ENCODE peak calls at places on chromosomes 13 and 19, in nine cellular contexts. One of them, this sample, is unnamed.

GRCh38 chr19:925087-925911 is 536 bp upstream of the ARID3A start:
- DNase-seq in stimulated activated CD4-positive, alpha-beta T cell treated with anti-CD3 and anti-CD28 coated beads, TNF-alpha, amount 100 ng/mL, for 1 hour: peak
- DNase-seq in SK-N-MC: peak
- DNase-seq in neural progenitor cell: peak
- DNase-seq in activated naive CD8-positive, alpha-beta T cell treated with anti-CD3 and anti-CD28 coated beads, Interleukin-2, amount 50 U/mL, for 24 hours: peak
- DNase-seq in posterior cingulate gyrus: peak
- DNase-seq in GM04504: peak
- DNase-seq in CD8-positive, alpha-beta memory T cell: peak
- DNase-seq in neural crest cell: peak
- DNase-seq in this sample: peak

GRCh38 chr13:99384468-99384867 is 77.3 kb upstream of the GPR183 start:
- DNase-seq in stimulated activated CD4-positive, alpha-beta T cell treated with anti-CD3 and anti-CD28 coated beads, TNF-alpha, amount 100 ng/mL, for 1 hour: no peak
- DNase-seq in SK-N-MC: peak
- DNase-seq in neural progenitor cell: no peak
- DNase-seq in activated naive CD8-positive, alpha-beta T cell treated with anti-CD3 and anti-CD28 coated beads, Interleukin-2, amount 50 U/mL, for 24 hours: peak
- DNase-seq in posterior cingulate gyrus: no peak
- DNase-seq in GM04504: no peak
- DNase-seq in CD8-positive, alpha-beta memory T cell: peak
- DNase-seq in neural crest cell: no peak
- DNase-seq in this sample: no peak

GRCh38 chr13:50969691-50970090 is 60.1 kb downstream of the RNASEH2B start:
- DNase-seq in stimulated activated CD4-positive, alpha-beta T cell treated with anti-CD3 and anti-CD28 coated beads, TNF-alpha, amount 100 ng/mL, for 1 hour: no peak
- DNase-seq in SK-N-MC: no peak
- DNase-seq in neural progenitor cell: peak
- DNase-seq in activated naive CD8-positive, alpha-beta T cell treated with anti-CD3 and anti-CD28 coated beads, Interleukin-2, amount 50 U/mL, for 24 hours: no peak
- DNase-seq in posterior cingulate gyrus: no peak
- DNase-seq in GM04504: no peak
- DNase-seq in CD8-positive, alpha-beta memory T cell: no peak
- DNase-seq in neural crest cell: no peak
- DNase-seq in this sample: peak

GRCh38 chr19:48632692-48633147 is 4.5 kb downstream of the DBP start:
- DNase-seq in stimulated activated CD4-positive, alpha-beta T cell treated with anti-CD3 and anti-CD28 coated beads, TNF-alpha, amount 100 ng/mL, for 1 hour: no peak
- DNase-seq in SK-N-MC: no peak
- DNase-seq in neural progenitor cell: no peak
- DNase-seq in activated naive CD8-positive, alpha-beta T cell treated with anti-CD3 and anti-CD28 coated beads, Interleukin-2, amount 50 U/mL, for 24 hours: no peak
- DNase-seq in posterior cingulate gyrus: no peak
- DNase-seq in GM04504: no peak
- DNase-seq in CD8-positive, alpha-beta memory T cell: no peak
- DNase-seq in neural crest cell: no peak
- DNase-seq in this sample: peak

GRCh38 chr19:17243854-17244617 is 1.7 kb downstream of the NR2F6 start:
- DNase-seq in stimulated activated CD4-positive, alpha-beta T cell treated with anti-CD3 and anti-CD28 coated beads, TNF-alpha, amount 100 ng/mL, for 1 hour: no peak
- DNase-seq in SK-N-MC: no peak
- DNase-seq in neural progenitor cell: peak
- DNase-seq in activated naive CD8-positive, alpha-beta T cell treated with anti-CD3 and anti-CD28 coated beads, Interleukin-2, amount 50 U/mL, for 24 hours: no peak
- DNase-seq in posterior cingulate gyrus: no peak
- DNase-seq in GM04504: no peak
- DNase-seq in CD8-positive, alpha-beta memory T cell: no peak
- DNase-seq in neural crest cell: no peak
- DNase-seq in this sample: peak

GRCh38 chr19:13982773-13983172 is 23.3 kb downstream of the RFX1 start:
- DNase-seq in stimulated activated CD4-positive, alpha-beta T cell treated with anti-CD3 and anti-CD28 coated beads, TNF-alpha, amount 100 ng/mL, for 1 hour: no peak
- DNase-seq in SK-N-MC: no peak
- DNase-seq in neural progenitor cell: no peak
- DNase-seq in activated naive CD8-positive, alpha-beta T cell treated with anti-CD3 and anti-CD28 coated beads, Interleukin-2, amount 50 U/mL, for 24 hours: no peak
- DNase-seq in posterior cingulate gyrus: no peak
- DNase-seq in GM04504: no peak
- DNase-seq in CD8-positive, alpha-beta memory T cell: no peak
- DNase-seq in neural crest cell: no peak
- DNase-seq in this sample: no peak

GRCh38 chr13:68358218-68358817 is 1128.2 kb upstream of the PCDH9 start:
- DNase-seq in stimulated activated CD4-positive, alpha-beta T cell treated with anti-CD3 and anti-CD28 coated beads, TNF-alpha, amount 100 ng/mL, for 1 hour: no peak
- DNase-seq in SK-N-MC: no peak
- DNase-seq in neural progenitor cell: no peak
- DNase-seq in activated naive CD8-positive, alpha-beta T cell treated with anti-CD3 and anti-CD28 coated beads, Interleukin-2, amount 50 U/mL, for 24 hours: no peak
- DNase-seq in posterior cingulate gyrus: no peak
- DNase-seq in GM04504: no peak
- DNase-seq in CD8-positive, alpha-beta memory T cell: no peak
- DNase-seq in neural crest cell: no peak
- DNase-seq in this sample: no peak

GRCh38 chr19:6737284-6737872 is at the start of gene GPR108:
- DNase-seq in stimulated activated CD4-positive, alpha-beta T cell treated with anti-CD3 and anti-CD28 coated beads, TNF-alpha, amount 100 ng/mL, for 1 hour: peak
- DNase-seq in SK-N-MC: peak
- DNase-seq in neural progenitor cell: peak
- DNase-seq in activated naive CD8-positive, alpha-beta T cell treated with anti-CD3 and anti-CD28 coated beads, Interleukin-2, amount 50 U/mL, for 24 hours: peak
- DNase-seq in posterior cingulate gyrus: peak
- DNase-seq in GM04504: peak
- DNase-seq in CD8-positive, alpha-beta memory T cell: peak
- DNase-seq in neural crest cell: peak
- DNase-seq in this sample: peak

GRCh38 chr13:69579351-69579750 is 528.3 kb upstream of the ATXN8OS start:
- DNase-seq in stimulated activated CD4-positive, alpha-beta T cell treated with anti-CD3 and anti-CD28 coated beads, TNF-alpha, amount 100 ng/mL, for 1 hour: no peak
- DNase-seq in SK-N-MC: no peak
- DNase-seq in neural progenitor cell: no peak
- DNase-seq in activated naive CD8-positive, alpha-beta T cell treated with anti-CD3 and anti-CD28 coated beads, Interleukin-2, amount 50 U/mL, for 24 hours: no peak
- DNase-seq in posterior cingulate gyrus: no peak
- DNase-seq in GM04504: no peak
- DNase-seq in CD8-positive, alpha-beta memory T cell: no peak
- DNase-seq in neural crest cell: no peak
- DNase-seq in this sample: peak

GRCh38 chr13:113366031-113366588 is 2.2 kb upstream of the GRTP1 start:
- DNase-seq in stimulated activated CD4-positive, alpha-beta T cell treated with anti-CD3 and anti-CD28 coated beads, TNF-alpha, amount 100 ng/mL, for 1 hour: no peak
- DNase-seq in SK-N-MC: no peak
- DNase-seq in neural progenitor cell: no peak
- DNase-seq in activated naive CD8-positive, alpha-beta T cell treated with anti-CD3 and anti-CD28 coated beads, Interleukin-2, amount 50 U/mL, for 24 hours: no peak
- DNase-seq in posterior cingulate gyrus: no peak
- DNase-seq in GM04504: no peak
- DNase-seq in CD8-positive, alpha-beta memory T cell: no peak
- DNase-seq in neural crest cell: no peak
- DNase-seq in this sample: no peak

GRCh38 chr13:60135344-60135743 is 28.4 kb downstream of the DIAPH3 start:
- DNase-seq in stimulated activated CD4-positive, alpha-beta T cell treated with anti-CD3 and anti-CD28 coated beads, TNF-alpha, amount 100 ng/mL, for 1 hour: no peak
- DNase-seq in SK-N-MC: no peak
- DNase-seq in neural progenitor cell: no peak
- DNase-seq in activated naive CD8-positive, alpha-beta T cell treated with anti-CD3 and anti-CD28 coated beads, Interleukin-2, amount 50 U/mL, for 24 hours: no peak
- DNase-seq in posterior cingulate gyrus: no peak
- DNase-seq in GM04504: no peak
- DNase-seq in CD8-positive, alpha-beta memory T cell: no peak
- DNase-seq in neural crest cell: no peak
- DNase-seq in this sample: no peak

GRCh38 chr13:66492479-66492878 is 737.7 kb downstream of the PCDH9 start:
- DNase-seq in stimulated activated CD4-positive, alpha-beta T cell treated with anti-CD3 and anti-CD28 coated beads, TNF-alpha, amount 100 ng/mL, for 1 hour: no peak
- DNase-seq in SK-N-MC: no peak
- DNase-seq in neural progenitor cell: peak
- DNase-seq in activated naive CD8-positive, alpha-beta T cell treated with anti-CD3 and anti-CD28 coated beads, Interleukin-2, amount 50 U/mL, for 24 hours: no peak
- DNase-seq in posterior cingulate gyrus: no peak
- DNase-seq in GM04504: no peak
- DNase-seq in CD8-positive, alpha-beta memory T cell: no peak
- DNase-seq in neural crest cell: no peak
- DNase-seq in this sample: peak

GRCh38 chr19:15428956-15429824 is 10.4 kb upstream of the AKAP8L start:
- DNase-seq in stimulated activated CD4-positive, alpha-beta T cell treated with anti-CD3 and anti-CD28 coated beads, TNF-alpha, amount 100 ng/mL, for 1 hour: no peak
- DNase-seq in SK-N-MC: no peak
- DNase-seq in neural progenitor cell: no peak
- DNase-seq in activated naive CD8-positive, alpha-beta T cell treated with anti-CD3 and anti-CD28 coated beads, Interleukin-2, amount 50 U/mL, for 24 hours: no peak
- DNase-seq in posterior cingulate gyrus: no peak
- DNase-seq in GM04504: no peak
- DNase-seq in CD8-positive, alpha-beta memory T cell: no peak
- DNase-seq in neural crest cell: no peak
- DNase-seq in this sample: no peak

GRCh38 chr19:34254552-34255432 is at the start of gene GARRE1:
- DNase-seq in stimulated activated CD4-positive, alpha-beta T cell treated with anti-CD3 and anti-CD28 coated beads, TNF-alpha, amount 100 ng/mL, for 1 hour: no peak
- DNase-seq in SK-N-MC: no peak
- DNase-seq in neural progenitor cell: peak
- DNase-seq in activated naive CD8-positive, alpha-beta T cell treated with anti-CD3 and anti-CD28 coated beads, Interleukin-2, amount 50 U/mL, for 24 hours: peak
- DNase-seq in posterior cingulate gyrus: peak
- DNase-seq in GM04504: no peak
- DNase-seq in CD8-positive, alpha-beta memory T cell: peak
- DNase-seq in neural crest cell: peak
- DNase-seq in this sample: peak

GRCh38 chr19:13765395-13766094 is 1.2 kb downstream of the MRI1 start:
- DNase-seq in stimulated activated CD4-positive, alpha-beta T cell treated with anti-CD3 and anti-CD28 coated beads, TNF-alpha, amount 100 ng/mL, for 1 hour: no peak
- DNase-seq in SK-N-MC: no peak
- DNase-seq in neural progenitor cell: no peak
- DNase-seq in activated naive CD8-positive, alpha-beta T cell treated with anti-CD3 and anti-CD28 coated beads, Interleukin-2, amount 50 U/mL, for 24 hours: no peak
- DNase-seq in posterior cingulate gyrus: no peak
- DNase-seq in GM04504: no peak
- DNase-seq in CD8-positive, alpha-beta memory T cell: no peak
- DNase-seq in neural crest cell: no peak
- DNase-seq in this sample: no peak

GRCh38 chr19:16330368-16330801 is 5.8 kb downstream of the KLF2 start:
- DNase-seq in stimulated activated CD4-positive, alpha-beta T cell treated with anti-CD3 and anti-CD28 coated beads, TNF-alpha, amount 100 ng/mL, for 1 hour: peak
- DNase-seq in SK-N-MC: no peak
- DNase-seq in neural progenitor cell: no peak
- DNase-seq in activated naive CD8-positive, alpha-beta T cell treated with anti-CD3 and anti-CD28 coated beads, Interleukin-2, amount 50 U/mL, for 24 hours: peak
- DNase-seq in posterior cingulate gyrus: no peak
- DNase-seq in GM04504: peak
- DNase-seq in CD8-positive, alpha-beta memory T cell: peak
- DNase-seq in neural crest cell: no peak
- DNase-seq in this sample: peak

GRCh38 chr19:53010494-53010893 is 3.2 kb upstream of the ERVV-1 start:
- DNase-seq in stimulated activated CD4-positive, alpha-beta T cell treated with anti-CD3 and anti-CD28 coated beads, TNF-alpha, amount 100 ng/mL, for 1 hour: no peak
- DNase-seq in SK-N-MC: no peak
- DNase-seq in neural progenitor cell: peak
- DNase-seq in activated naive CD8-positive, alpha-beta T cell treated with anti-CD3 and anti-CD28 coated beads, Interleukin-2, amount 50 U/mL, for 24 hours: no peak
- DNase-seq in posterior cingulate gyrus: no peak
- DNase-seq in GM04504: no peak
- DNase-seq in CD8-positive, alpha-beta memory T cell: no peak
- DNase-seq in neural crest cell: no peak
- DNase-seq in this sample: no peak

GRCh38 chr13:76725211-76725610 is 161.0 kb downstream of the KCTD12 start:
- DNase-seq in stimulated activated CD4-positive, alpha-beta T cell treated with anti-CD3 and anti-CD28 coated beads, TNF-alpha, amount 100 ng/mL, for 1 hour: no peak
- DNase-seq in SK-N-MC: no peak
- DNase-seq in neural progenitor cell: no peak
- DNase-seq in activated naive CD8-positive, alpha-beta T cell treated with anti-CD3 and anti-CD28 coated beads, Interleukin-2, amount 50 U/mL, for 24 hours: no peak
- DNase-seq in posterior cingulate gyrus: no peak
- DNase-seq in GM04504: no peak
- DNase-seq in CD8-positive, alpha-beta memory T cell: no peak
- DNase-seq in neural crest cell: no peak
- DNase-seq in this sample: no peak

This sample was measured in kidney tubule cell.